ENCODE peak calls at places on chromosomes 11 and 22, in ten cellular contexts. One of them, this sample, is unnamed.

GRCh38 chr11:64074239-64074638 is 38.5 kb downstream of the FLRT1 start:
- DNase-seq in heart left ventricle: no peak
- DNase-seq in PC-9: no peak
- DNase-seq in GM13976: no peak
- DNase-seq in cardiac muscle cell: peak
- DNase-seq in foreskin keratinocyte: no peak
- DNase-seq in astrocyte of the spinal cord: no peak
- DNase-seq in progenitor cell of endocrine pancreas: no peak
- DNase-seq in left ventricle myocardium inferior: no peak
- DNase-seq in ascending aorta: no peak
- DNase-seq in this sample: no peak

GRCh38 chr22:31148516-31148915 is 8.2 kb upstream of the PLA2G3 start:
- DNase-seq in ascending aorta: no peak
- DNase-seq in astrocyte of the spinal cord: peak
- DNase-seq in left ventricle myocardium inferior: no peak
- DNase-seq in foreskin keratinocyte: no peak
- DNase-seq in progenitor cell of endocrine pancreas: no peak
- DNase-seq in heart left ventricle: no peak
- DNase-seq in PC-9: no peak
- DNase-seq in GM13976: no peak
- DNase-seq in cardiac muscle cell: peak
- DNase-seq in this sample: no peak

GRCh38 chr11:40032331-40032730 is 1427.1 kb downstream of the LRRC4C start:
- DNase-seq in left ventricle myocardium inferior: no peak
- DNase-seq in PC-9: no peak
- DNase-seq in foreskin keratinocyte: no peak
- DNase-seq in GM13976: no peak
- DNase-seq in progenitor cell of endocrine pancreas: no peak
- DNase-seq in heart left ventricle: no peak
- DNase-seq in cardiac muscle cell: no peak
- DNase-seq in astrocyte of the spinal cord: no peak
- DNase-seq in ascending aorta: no peak
- DNase-seq in this sample: no peak

GRCh38 chr11:26837154-26837553 is 115.3 kb upstream of the SLC5A12 start:
- DNase-seq in PC-9: no peak
- DNase-seq in foreskin keratinocyte: no peak
- DNase-seq in ascending aorta: no peak
- DNase-seq in cardiac muscle cell: no peak
- DNase-seq in progenitor cell of endocrine pancreas: no peak
- DNase-seq in heart left ventricle: no peak
- DNase-seq in left ventricle myocardium inferior: no peak
- DNase-seq in GM13976: no peak
- DNase-seq in astrocyte of the spinal cord: no peak
- DNase-seq in this sample: no peak

GRCh38 chr11:77201991-77202841 is 74.2 kb downstream of the MYO7A start:
- DNase-seq in cardiac muscle cell: no peak
- DNase-seq in PC-9: no peak
- DNase-seq in ascending aorta: peak
- DNase-seq in left ventricle myocardium inferior: no peak
- DNase-seq in GM13976: no peak
- DNase-seq in heart left ventricle: peak
- DNase-seq in foreskin keratinocyte: no peak
- DNase-seq in progenitor cell of endocrine pancreas: no peak
- DNase-seq in astrocyte of the spinal cord: no peak
- DNase-seq in this sample: peak

GRCh38 chr11:79101736-79102135 is 339.1 kb downstream of the TENM4 start:
- DNase-seq in cardiac muscle cell: no peak
- DNase-seq in heart left ventricle: no peak
- DNase-seq in left ventricle myocardium inferior: no peak
- DNase-seq in ascending aorta: no peak
- DNase-seq in progenitor cell of endocrine pancreas: no peak
- DNase-seq in foreskin keratinocyte: no peak
- DNase-seq in GM13976: no peak
- DNase-seq in astrocyte of the spinal cord: no peak
- DNase-seq in PC-9: no peak
- DNase-seq in this sample: no peak

GRCh38 chr11:124879229-124879998 is 14.2 kb downstream of the ROBO3 start:
- DNase-seq in progenitor cell of endocrine pancreas: no peak
- DNase-seq in cardiac muscle cell: no peak
- DNase-seq in ascending aorta: peak
- DNase-seq in astrocyte of the spinal cord: no peak
- DNase-seq in heart left ventricle: peak
- DNase-seq in left ventricle myocardium inferior: no peak
- DNase-seq in foreskin keratinocyte: no peak
- DNase-seq in PC-9: no peak
- DNase-seq in GM13976: no peak
- DNase-seq in this sample: peak

GRCh38 chr11:61616443-61616842 is 35.6 kb upstream of the SYT7 start:
- DNase-seq in left ventricle myocardium inferior: no peak
- DNase-seq in ascending aorta: no peak
- DNase-seq in GM13976: no peak
- DNase-seq in cardiac muscle cell: peak
- DNase-seq in PC-9: no peak
- DNase-seq in astrocyte of the spinal cord: peak
- DNase-seq in foreskin keratinocyte: no peak
- DNase-seq in heart left ventricle: no peak
- DNase-seq in progenitor cell of endocrine pancreas: no peak
- DNase-seq in this sample: no peak

GRCh38 chr11:123381817-123382554 is 48.1 kb upstream of the GRAMD1B start:
- DNase-seq in cardiac muscle cell: no peak
- DNase-seq in ascending aorta: no peak
- DNase-seq in foreskin keratinocyte: no peak
- DNase-seq in left ventricle myocardium inferior: no peak
- DNase-seq in progenitor cell of endocrine pancreas: no peak
- DNase-seq in PC-9: no peak
- DNase-seq in heart left ventricle: no peak
- DNase-seq in GM13976: no peak
- DNase-seq in astrocyte of the spinal cord: no peak
- DNase-seq in this sample: no peak

GRCh38 chr22:49716441-49716840 is 111.2 kb downstream of the BRD1 start:
- DNase-seq in progenitor cell of endocrine pancreas: no peak
- DNase-seq in left ventricle myocardium inferior: no peak
- DNase-seq in PC-9: no peak
- DNase-seq in GM13976: no peak
- DNase-seq in heart left ventricle: no peak
- DNase-seq in astrocyte of the spinal cord: no peak
- DNase-seq in cardiac muscle cell: no peak
- DNase-seq in ascending aorta: no peak
- DNase-seq in foreskin keratinocyte: no peak
- DNase-seq in this sample: no peak

GRCh38 chr22:46795845-46796565 is 33.6 kb downstream of the TBC1D22A start:
- DNase-seq in left ventricle myocardium inferior: no peak
- DNase-seq in heart left ventricle: no peak
- DNase-seq in cardiac muscle cell: no peak
- DNase-seq in progenitor cell of endocrine pancreas: no peak
- DNase-seq in ascending aorta: no peak
- DNase-seq in foreskin keratinocyte: no peak
- DNase-seq in GM13976: no peak
- DNase-seq in astrocyte of the spinal cord: no peak
- DNase-seq in PC-9: no peak
- DNase-seq in this sample: peak

GRCh38 chr22:31206896-31207687 is 5.0 kb upstream of the LIMK2 start:
- DNase-seq in GM13976: no peak
- DNase-seq in foreskin keratinocyte: peak
- DNase-seq in PC-9: peak
- DNase-seq in cardiac muscle cell: no peak
- DNase-seq in astrocyte of the spinal cord: no peak
- DNase-seq in progenitor cell of endocrine pancreas: no peak
- DNase-seq in ascending aorta: no peak
- DNase-seq in left ventricle myocardium inferior: peak
- DNase-seq in heart left ventricle: peak
- DNase-seq in this sample: no peak

GRCh38 chr11:61362542-61362875 is 335 bp downstream of the TMEM138 start:
- DNase-seq in cardiac muscle cell: peak
- DNase-seq in left ventricle myocardium inferior: no peak
- DNase-seq in astrocyte of the spinal cord: peak
- DNase-seq in progenitor cell of endocrine pancreas: no peak
- DNase-seq in ascending aorta: no peak
- DNase-seq in foreskin keratinocyte: no peak
- DNase-seq in heart left ventricle: no peak
- DNase-seq in GM13976: peak
- DNase-seq in PC-9: peak
- DNase-seq in this sample: no peak

GRCh38 chr11:57476223-57476882 is 16.0 kb downstream of the RTN4RL2 start:
- DNase-seq in cardiac muscle cell: no peak
- DNase-seq in PC-9: no peak
- DNase-seq in ascending aorta: no peak
- DNase-seq in progenitor cell of endocrine pancreas: no peak
- DNase-seq in GM13976: peak
- DNase-seq in astrocyte of the spinal cord: no peak
- DNase-seq in foreskin keratinocyte: no peak
- DNase-seq in left ventricle myocardium inferior: peak
- DNase-seq in heart left ventricle: no peak
- DNase-seq in this sample: peak

GRCh38 chr11:11787305-11788066 is 54.3 kb upstream of the USP47 start:
- DNase-seq in PC-9: peak
- DNase-seq in astrocyte of the spinal cord: peak
- DNase-seq in heart left ventricle: peak
- DNase-seq in left ventricle myocardium inferior: peak
- DNase-seq in cardiac muscle cell: peak
- DNase-seq in ascending aorta: peak
- DNase-seq in GM13976: peak
- DNase-seq in progenitor cell of endocrine pancreas: peak
- DNase-seq in foreskin keratinocyte: peak
- DNase-seq in this sample: peak

GRCh38 chr11:102685311-102685710 is 20.3 kb downstream of the MMP27 start:
- DNase-seq in cardiac muscle cell: no peak
- DNase-seq in astrocyte of the spinal cord: no peak
- DNase-seq in left ventricle myocardium inferior: no peak
- DNase-seq in PC-9: no peak
- DNase-seq in GM13976: no peak
- DNase-seq in ascending aorta: no peak
- DNase-seq in progenitor cell of endocrine pancreas: no peak
- DNase-seq in foreskin keratinocyte: peak
- DNase-seq in heart left ventricle: no peak
- DNase-seq in this sample: no peak

GRCh38 chr22:39289445-39290247 is 29.8 kb downstream of the RPL3 start:
- DNase-seq in astrocyte of the spinal cord: no peak
- DNase-seq in ascending aorta: no peak
- DNase-seq in PC-9: no peak
- DNase-seq in heart left ventricle: no peak
- DNase-seq in cardiac muscle cell: no peak
- DNase-seq in GM13976: no peak
- DNase-seq in left ventricle myocardium inferior: no peak
- DNase-seq in progenitor cell of endocrine pancreas: no peak
- DNase-seq in foreskin keratinocyte: no peak
- DNase-seq in this sample: no peak

GRCh38 chr22:27223317-27224177 is 566.2 kb downstream of the MIAT start:
- DNase-seq in ascending aorta: no peak
- DNase-seq in progenitor cell of endocrine pancreas: no peak
- DNase-seq in heart left ventricle: no peak
- DNase-seq in astrocyte of the spinal cord: peak
- DNase-seq in cardiac muscle cell: peak
- DNase-seq in left ventricle myocardium inferior: no peak
- DNase-seq in GM13976: no peak
- DNase-seq in foreskin keratinocyte: no peak
- DNase-seq in PC-9: peak
- DNase-seq in this sample: no peak

GRCh38 chr11:116792869-116793475 is 1.3 kb upstream of the APOA5 start:
- DNase-seq in GM13976: no peak
- DNase-seq in PC-9: no peak
- DNase-seq in astrocyte of the spinal cord: peak
- DNase-seq in left ventricle myocardium inferior: no peak
- DNase-seq in heart left ventricle: no peak
- DNase-seq in progenitor cell of endocrine pancreas: no peak
- DNase-seq in cardiac muscle cell: no peak
- DNase-seq in foreskin keratinocyte: peak
- DNase-seq in ascending aorta: no peak
- DNase-seq in this sample: no peak

DNA sequence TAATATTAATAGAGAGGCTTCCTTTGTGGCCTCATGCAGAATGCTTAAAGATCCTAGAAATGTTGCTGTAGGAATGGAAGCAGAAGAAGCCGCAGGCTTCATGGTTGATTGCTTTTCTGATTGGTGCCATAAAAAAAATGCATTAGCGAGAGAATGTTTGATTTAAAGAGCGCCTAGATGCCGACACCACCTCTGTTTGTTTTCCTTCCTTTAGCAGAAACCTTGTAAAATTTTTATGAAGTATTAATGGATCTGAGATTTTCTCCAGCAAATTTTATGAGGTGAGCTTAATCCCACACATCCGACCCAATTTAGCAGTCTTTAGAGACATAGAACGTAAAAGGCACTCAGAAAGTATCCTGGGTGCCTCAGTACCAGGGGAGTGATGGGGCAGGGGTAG is 587.5 kb downstream of the NTM start:
- DNase-seq in heart left ventricle: no peak
- DNase-seq in progenitor cell of endocrine pancreas: no peak
- DNase-seq in ascending aorta: no peak
- DNase-seq in GM13976: no peak
- DNase-seq in PC-9: no peak
- DNase-seq in left ventricle myocardium inferior: no peak
- DNase-seq in astrocyte of the spinal cord: no peak
- DNase-seq in cardiac muscle cell: no peak
- DNase-seq in foreskin keratinocyte: no peak
- DNase-seq in this sample: no peak
- TF ChIP-seq CTCF in heart left ventricle: no peak
- TF ChIP-seq CTCF in progenitor cell of endocrine pancreas: no peak
- TF ChIP-seq CTCF in ascending aorta: no peak
- TF ChIP-seq CTCF in GM13976: no peak
- TF ChIP-seq CTCF in PC-9: no peak
- TF ChIP-seq CTCF in left ventricle myocardium inferior: no peak
- TF ChIP-seq CTCF in astrocyte of the spinal cord: no peak
- TF ChIP-seq CTCF in cardiac muscle cell: no peak
- TF ChIP-seq CTCF in foreskin keratinocyte: no peak
- TF ChIP-seq CTCF in this sample: no peak

GRCh38 chr11:32550207-32550606 is 33.4 kb upstream of the EIF3M start:
- DNase-seq in heart left ventricle: no peak
- DNase-seq in ascending aorta: no peak
- DNase-seq in left ventricle myocardium inferior: no peak
- DNase-seq in foreskin keratinocyte: no peak
- DNase-seq in astrocyte of the spinal cord: no peak
- DNase-seq in GM13976: no peak
- DNase-seq in progenitor cell of endocrine pancreas: no peak
- DNase-seq in cardiac muscle cell: no peak
- DNase-seq in PC-9: no peak
- DNase-seq in this sample: no peak
- TF ChIP-seq CTCF in heart left ventricle: no peak
- TF ChIP-seq CTCF in ascending aorta: no peak
- TF ChIP-seq CTCF in left ventricle myocardium inferior: no peak
- TF ChIP-seq CTCF in foreskin keratinocyte: no peak
- TF ChIP-seq CTCF in astrocyte of the spinal cord: no peak
- TF ChIP-seq CTCF in GM13976: no peak
- TF ChIP-seq CTCF in progenitor cell of endocrine pancreas: no peak
- TF ChIP-seq CTCF in cardiac muscle cell: no peak
- TF ChIP-seq CTCF in PC-9: no peak
- TF ChIP-seq CTCF in this sample: no peak

GRCh38 chr11:107898270-107898669 is 30.0 kb upstream of the RAB39A start:
- DNase-seq in cardiac muscle cell: peak
- DNase-seq in foreskin keratinocyte: peak
- DNase-seq in PC-9: peak
- DNase-seq in GM13976: peak
- DNase-seq in heart left ventricle: no peak
- DNase-seq in astrocyte of the spinal cord: peak
- DNase-seq in left ventricle myocardium inferior: no peak
- DNase-seq in ascending aorta: no peak
- DNase-seq in progenitor cell of endocrine pancreas: no peak
- DNase-seq in this sample: no peak
- TF ChIP-seq CTCF in cardiac muscle cell: peak
- TF ChIP-seq CTCF in foreskin keratinocyte: peak
- TF ChIP-seq CTCF in PC-9: peak
- TF ChIP-seq CTCF in GM13976: peak
- TF ChIP-seq CTCF in heart left ventricle: peak
- TF ChIP-seq CTCF in astrocyte of the spinal cord: peak
- TF ChIP-seq CTCF in left ventricle myocardium inferior: peak
- TF ChIP-seq CTCF in ascending aorta: peak
- TF ChIP-seq CTCF in progenitor cell of endocrine pancreas: peak
- TF ChIP-seq CTCF in this sample: peak

GRCh38 chr11:119340335-119341221 is at the start of gene C1QTNF5:
- DNase-seq in ascending aorta: peak
- DNase-seq in heart left ventricle: peak
- DNase-seq in PC-9: no peak
- DNase-seq in foreskin keratinocyte: no peak
- DNase-seq in left ventricle myocardium inferior: peak
- DNase-seq in astrocyte of the spinal cord: peak
- DNase-seq in cardiac muscle cell: peak
- DNase-seq in GM13976: no peak
- DNase-seq in progenitor cell of endocrine pancreas: no peak
- DNase-seq in this sample: no peak
- TF ChIP-seq CTCF in ascending aorta: no peak
- TF ChIP-seq CTCF in heart left ventricle: no peak
- TF ChIP-seq CTCF in PC-9: no peak
- TF ChIP-seq CTCF in foreskin keratinocyte: no peak
- TF ChIP-seq CTCF in left ventricle myocardium inferior: no peak
- TF ChIP-seq CTCF in astrocyte of the spinal cord: no peak
- TF ChIP-seq CTCF in cardiac muscle cell: no peak
- TF ChIP-seq CTCF in GM13976: no peak
- TF ChIP-seq CTCF in progenitor cell of endocrine pancreas: no peak
- TF ChIP-seq CTCF in this sample: no peak

This sample was measured in type B pancreatic cell.